ENCODE peak calls at places on chromosome 17, in ten cellular contexts. One of them, this sample, is unnamed.
A peak's percentile ranks its signal among the peaks of the same experiment; 100 is the strongest.

GRCh38 chr17:73991260-73991659 is 212.2 kb upstream of the RPL38 start:
- DNase-seq in AG09309: no peak
- DNase-seq in neural crest cell: no peak
- DNase-seq in SHP77: no peak
- DNase-seq in colonic mucosa: no peak
- DNase-seq in sigmoid colon: no peak
- DNase-seq in stimulated activated CD4-positive, alpha-beta T cell treated with anti-CD3 and anti-CD28 coated beads, Interleukin-2, amount 100 ng/mL, for 48 hours: no peak
- DNase-seq in AG09319: no peak
- DNase-seq in LoVo: no peak
- DNase-seq in lower lobe of right lung: peak; percentile 41
- DNase-seq in this sample: no peak

GRCh38 chr17:42918902-42919521 is 18.4 kb downstream of the G6PC1 start:
- DNase-seq in AG09309: no peak
- DNase-seq in neural crest cell: no peak
- DNase-seq in SHP77: peak; percentile 80
- DNase-seq in colonic mucosa: no peak
- DNase-seq in sigmoid colon: no peak
- DNase-seq in stimulated activated CD4-positive, alpha-beta T cell treated with anti-CD3 and anti-CD28 coated beads, Interleukin-2, amount 100 ng/mL, for 48 hours: no peak
- DNase-seq in AG09319: no peak
- DNase-seq in LoVo: peak; percentile 11
- DNase-seq in lower lobe of right lung: no peak
- DNase-seq in this sample: no peak

GRCh38 chr17:8606415-8606814 is 24.1 kb downstream of the MYH10 start:
- DNase-seq in AG09309: no peak
- DNase-seq in neural crest cell: no peak
- DNase-seq in SHP77: no peak
- DNase-seq in colonic mucosa: no peak
- DNase-seq in sigmoid colon: no peak
- DNase-seq in stimulated activated CD4-positive, alpha-beta T cell treated with anti-CD3 and anti-CD28 coated beads, Interleukin-2, amount 100 ng/mL, for 48 hours: no peak
- DNase-seq in AG09319: no peak
- DNase-seq in LoVo: no peak
- DNase-seq in lower lobe of right lung: no peak
- DNase-seq in this sample: peak; percentile 28

GRCh38 chr17:6555331-6556120 is 829 bp downstream of the PITPNM3 start:
- DNase-seq in AG09309: no peak
- DNase-seq in neural crest cell: no peak
- DNase-seq in SHP77: no peak
- DNase-seq in colonic mucosa: peak; percentile 73
- DNase-seq in sigmoid colon: no peak
- DNase-seq in stimulated activated CD4-positive, alpha-beta T cell treated with anti-CD3 and anti-CD28 coated beads, Interleukin-2, amount 100 ng/mL, for 48 hours: no peak
- DNase-seq in AG09319: no peak
- DNase-seq in LoVo: peak; percentile 27
- DNase-seq in lower lobe of right lung: peak; percentile 62
- DNase-seq in this sample: peak; percentile 48

GRCh38 chr17:32878211-32878610 is 1.3 kb upstream of the MYO1D start:
- DNase-seq in AG09309: peak; percentile 75
- DNase-seq in neural crest cell: no peak
- DNase-seq in SHP77: no peak
- DNase-seq in colonic mucosa: no peak
- DNase-seq in sigmoid colon: peak; percentile 72
- DNase-seq in stimulated activated CD4-positive, alpha-beta T cell treated with anti-CD3 and anti-CD28 coated beads, Interleukin-2, amount 100 ng/mL, for 48 hours: no peak
- DNase-seq in AG09319: peak; percentile 58
- DNase-seq in LoVo: no peak
- DNase-seq in lower lobe of right lung: peak; percentile 75
- DNase-seq in this sample: peak; percentile 91

GRCh38 chr17:45050680-45051059 is 762 bp downstream of the DCAKD start:
- DNase-seq in AG09309: no peak
- DNase-seq in neural crest cell: no peak
- DNase-seq in SHP77: peak; percentile 10
- DNase-seq in colonic mucosa: peak; percentile 53
- DNase-seq in sigmoid colon: no peak
- DNase-seq in stimulated activated CD4-positive, alpha-beta T cell treated with anti-CD3 and anti-CD28 coated beads, Interleukin-2, amount 100 ng/mL, for 48 hours: peak; percentile 31
- DNase-seq in AG09319: no peak
- DNase-seq in LoVo: peak; percentile 18
- DNase-seq in lower lobe of right lung: no peak
- DNase-seq in this sample: peak; percentile 30

GRCh38 chr17:44069974-44070454 is 521 bp upstream of the G6PC3 start:
- DNase-seq in AG09309: no peak
- DNase-seq in neural crest cell: no peak
- DNase-seq in SHP77: no peak
- DNase-seq in colonic mucosa: no peak
- DNase-seq in sigmoid colon: no peak
- DNase-seq in stimulated activated CD4-positive, alpha-beta T cell treated with anti-CD3 and anti-CD28 coated beads, Interleukin-2, amount 100 ng/mL, for 48 hours: no peak
- DNase-seq in AG09319: no peak
- DNase-seq in LoVo: peak; percentile 24
- DNase-seq in lower lobe of right lung: no peak
- DNase-seq in this sample: peak; percentile 43

GRCh38 chr17:1137465-1137894 is 42.3 kb downstream of the ABR start:
- DNase-seq in AG09309: no peak
- DNase-seq in neural crest cell: no peak
- DNase-seq in SHP77: peak; percentile 96
- DNase-seq in colonic mucosa: peak; percentile 80
- DNase-seq in sigmoid colon: no peak
- DNase-seq in stimulated activated CD4-positive, alpha-beta T cell treated with anti-CD3 and anti-CD28 coated beads, Interleukin-2, amount 100 ng/mL, for 48 hours: no peak
- DNase-seq in AG09319: no peak
- DNase-seq in LoVo: peak; percentile 96
- DNase-seq in lower lobe of right lung: no peak
- DNase-seq in this sample: no peak

GRCh38 chr17:951388-952132 is 28.0 kb downstream of the NXN start:
- DNase-seq in AG09309: no peak
- DNase-seq in neural crest cell: peak; percentile 42
- DNase-seq in SHP77: no peak
- DNase-seq in colonic mucosa: no peak
- DNase-seq in sigmoid colon: peak; percentile 85
- DNase-seq in stimulated activated CD4-positive, alpha-beta T cell treated with anti-CD3 and anti-CD28 coated beads, Interleukin-2, amount 100 ng/mL, for 48 hours: no peak
- DNase-seq in AG09319: peak; percentile 82
- DNase-seq in LoVo: peak; percentile 57
- DNase-seq in lower lobe of right lung: no peak
- DNase-seq in this sample: peak; percentile 86

GRCh38 chr17:15744885-15745284 is 12.8 kb downstream of the TBC1D26 start:
- DNase-seq in AG09309: no peak
- DNase-seq in neural crest cell: no peak
- DNase-seq in SHP77: peak; percentile 39
- DNase-seq in colonic mucosa: no peak
- DNase-seq in sigmoid colon: no peak
- DNase-seq in stimulated activated CD4-positive, alpha-beta T cell treated with anti-CD3 and anti-CD28 coated beads, Interleukin-2, amount 100 ng/mL, for 48 hours: no peak
- DNase-seq in AG09319: no peak
- DNase-seq in LoVo: no peak
- DNase-seq in lower lobe of right lung: peak; percentile 58
- DNase-seq in this sample: no peak

GRCh38 chr17:58006563-58006923 is 503 bp downstream of the SRSF1 start:
- DNase-seq in AG09309: no peak
- DNase-seq in neural crest cell: peak; percentile 57
- DNase-seq in SHP77: peak; percentile 66
- DNase-seq in colonic mucosa: peak; percentile 85
- DNase-seq in sigmoid colon: peak; percentile 89
- DNase-seq in stimulated activated CD4-positive, alpha-beta T cell treated with anti-CD3 and anti-CD28 coated beads, Interleukin-2, amount 100 ng/mL, for 48 hours: peak; percentile 64
- DNase-seq in AG09319: no peak
- DNase-seq in LoVo: peak; percentile 71
- DNase-seq in lower lobe of right lung: peak; percentile 86
- DNase-seq in this sample: peak; percentile 68

GRCh38 chr17:79901131-79901530 is 61.9 kb upstream of the CBX4 start:
- DNase-seq in AG09309: no peak
- DNase-seq in neural crest cell: no peak
- DNase-seq in SHP77: no peak
- DNase-seq in colonic mucosa: no peak
- DNase-seq in sigmoid colon: no peak
- DNase-seq in stimulated activated CD4-positive, alpha-beta T cell treated with anti-CD3 and anti-CD28 coated beads, Interleukin-2, amount 100 ng/mL, for 48 hours: no peak
- DNase-seq in AG09319: no peak
- DNase-seq in LoVo: no peak
- DNase-seq in lower lobe of right lung: no peak
- DNase-seq in this sample: no peak

GRCh38 chr17:31815212-31815611 is 43.8 kb downstream of the COPRS start:
- DNase-seq in AG09309: no peak
- DNase-seq in neural crest cell: no peak
- DNase-seq in SHP77: no peak
- DNase-seq in colonic mucosa: no peak
- DNase-seq in sigmoid colon: no peak
- DNase-seq in stimulated activated CD4-positive, alpha-beta T cell treated with anti-CD3 and anti-CD28 coated beads, Interleukin-2, amount 100 ng/mL, for 48 hours: no peak
- DNase-seq in AG09319: no peak
- DNase-seq in LoVo: no peak
- DNase-seq in lower lobe of right lung: no peak
- DNase-seq in this sample: no peak

GRCh38 chr17:45226620-45227019 is 4.9 kb downstream of the FMNL1 start:
- DNase-seq in AG09309: no peak
- DNase-seq in neural crest cell: no peak
- DNase-seq in SHP77: no peak
- DNase-seq in colonic mucosa: no peak
- DNase-seq in sigmoid colon: no peak
- DNase-seq in stimulated activated CD4-positive, alpha-beta T cell treated with anti-CD3 and anti-CD28 coated beads, Interleukin-2, amount 100 ng/mL, for 48 hours: no peak
- DNase-seq in AG09319: no peak
- DNase-seq in LoVo: no peak
- DNase-seq in lower lobe of right lung: no peak
- DNase-seq in this sample: no peak

GRCh38 chr17:83058478-83059167 is 20.8 kb upstream of the METRNL start:
- DNase-seq in AG09309: no peak
- DNase-seq in neural crest cell: no peak
- DNase-seq in SHP77: no peak
- DNase-seq in colonic mucosa: peak; percentile 14
- DNase-seq in sigmoid colon: peak; percentile 46
- DNase-seq in stimulated activated CD4-positive, alpha-beta T cell treated with anti-CD3 and anti-CD28 coated beads, Interleukin-2, amount 100 ng/mL, for 48 hours: no peak
- DNase-seq in AG09319: no peak
- DNase-seq in LoVo: no peak
- DNase-seq in lower lobe of right lung: peak; percentile 41
- DNase-seq in this sample: no peak

GRCh38 chr17:80760501-80760900 is 215.9 kb downstream of the RPTOR start:
- DNase-seq in AG09309: no peak
- DNase-seq in neural crest cell: no peak
- DNase-seq in SHP77: peak; percentile 99
- DNase-seq in colonic mucosa: peak; percentile 75
- DNase-seq in sigmoid colon: peak; percentile 50
- DNase-seq in stimulated activated CD4-positive, alpha-beta T cell treated with anti-CD3 and anti-CD28 coated beads, Interleukin-2, amount 100 ng/mL, for 48 hours: no peak
- DNase-seq in AG09319: no peak
- DNase-seq in LoVo: peak; percentile 28
- DNase-seq in lower lobe of right lung: peak; percentile 69
- DNase-seq in this sample: no peak

GRCh38 chr17:58344047-58344790 is 7.8 kb downstream of the SUPT4H1 start:
- DNase-seq in AG09309: no peak
- DNase-seq in neural crest cell: no peak
- DNase-seq in SHP77: no peak
- DNase-seq in colonic mucosa: no peak
- DNase-seq in sigmoid colon: no peak
- DNase-seq in stimulated activated CD4-positive, alpha-beta T cell treated with anti-CD3 and anti-CD28 coated beads, Interleukin-2, amount 100 ng/mL, for 48 hours: peak; percentile 78
- DNase-seq in AG09319: no peak
- DNase-seq in LoVo: no peak
- DNase-seq in lower lobe of right lung: no peak
- DNase-seq in this sample: no peak

GRCh38 chr17:8896087-8896486 is 28.6 kb upstream of the PIK3R6 start:
- DNase-seq in AG09309: no peak
- DNase-seq in neural crest cell: no peak
- DNase-seq in SHP77: no peak
- DNase-seq in colonic mucosa: no peak
- DNase-seq in sigmoid colon: no peak
- DNase-seq in stimulated activated CD4-positive, alpha-beta T cell treated with anti-CD3 and anti-CD28 coated beads, Interleukin-2, amount 100 ng/mL, for 48 hours: no peak
- DNase-seq in AG09319: no peak
- DNase-seq in LoVo: no peak
- DNase-seq in lower lobe of right lung: no peak
- DNase-seq in this sample: no peak

GRCh38 chr17:20086416-20087074 is 77.4 kb downstream of the SPECC1 start:
- DNase-seq in AG09309: no peak
- DNase-seq in neural crest cell: no peak
- DNase-seq in SHP77: no peak
- DNase-seq in colonic mucosa: no peak
- DNase-seq in sigmoid colon: no peak
- DNase-seq in stimulated activated CD4-positive, alpha-beta T cell treated with anti-CD3 and anti-CD28 coated beads, Interleukin-2, amount 100 ng/mL, for 48 hours: no peak
- DNase-seq in AG09319: no peak
- DNase-seq in LoVo: no peak
- DNase-seq in lower lobe of right lung: no peak
- DNase-seq in this sample: no peak

GRCh38 chr17:80457236-80457856 is 19.1 kb downstream of the NPTX1 start:
- DNase-seq in AG09309: no peak
- DNase-seq in neural crest cell: no peak
- DNase-seq in SHP77: no peak
- DNase-seq in colonic mucosa: no peak
- DNase-seq in sigmoid colon: no peak
- DNase-seq in stimulated activated CD4-positive, alpha-beta T cell treated with anti-CD3 and anti-CD28 coated beads, Interleukin-2, amount 100 ng/mL, for 48 hours: no peak
- DNase-seq in AG09319: no peak
- DNase-seq in LoVo: no peak
- DNase-seq in lower lobe of right lung: no peak
- DNase-seq in this sample: no peak

GRCh38 chr17:79707441-79707850 is 23.3 kb upstream of the ENPP7 start:
- DNase-seq in AG09309: no peak
- DNase-seq in neural crest cell: no peak
- DNase-seq in SHP77: no peak
- DNase-seq in colonic mucosa: no peak
- DNase-seq in sigmoid colon: no peak
- DNase-seq in stimulated activated CD4-positive, alpha-beta T cell treated with anti-CD3 and anti-CD28 coated beads, Interleukin-2, amount 100 ng/mL, for 48 hours: no peak
- DNase-seq in AG09319: no peak
- DNase-seq in LoVo: no peak
- DNase-seq in lower lobe of right lung: no peak
- DNase-seq in this sample: no peak

GRCh38 chr17:72846399-72846798 is 246.1 kb downstream of the SLC39A11 start:
- DNase-seq in AG09309: no peak
- DNase-seq in neural crest cell: no peak
- DNase-seq in SHP77: no peak
- DNase-seq in colonic mucosa: no peak
- DNase-seq in sigmoid colon: no peak
- DNase-seq in stimulated activated CD4-positive, alpha-beta T cell treated with anti-CD3 and anti-CD28 coated beads, Interleukin-2, amount 100 ng/mL, for 48 hours: no peak
- DNase-seq in AG09319: no peak
- DNase-seq in LoVo: no peak
- DNase-seq in lower lobe of right lung: no peak
- DNase-seq in this sample: no peak

GRCh38 chr17:46794318-46794717 is 24.2 kb downstream of the WNT3 start:
- DNase-seq in AG09309: no peak
- DNase-seq in neural crest cell: no peak
- DNase-seq in SHP77: no peak
- DNase-seq in colonic mucosa: no peak
- DNase-seq in sigmoid colon: no peak
- DNase-seq in stimulated activated CD4-positive, alpha-beta T cell treated with anti-CD3 and anti-CD28 coated beads, Interleukin-2, amount 100 ng/mL, for 48 hours: no peak
- DNase-seq in AG09319: no peak
- DNase-seq in LoVo: no peak
- DNase-seq in lower lobe of right lung: no peak
- DNase-seq in this sample: no peak

GRCh38 chr17:15157051-15157450 is 108.1 kb downstream of the PMP22 start:
- DNase-seq in AG09309: no peak
- DNase-seq in neural crest cell: no peak
- DNase-seq in SHP77: no peak
- DNase-seq in colonic mucosa: no peak
- DNase-seq in sigmoid colon: no peak
- DNase-seq in stimulated activated CD4-positive, alpha-beta T cell treated with anti-CD3 and anti-CD28 coated beads, Interleukin-2, amount 100 ng/mL, for 48 hours: no peak
- DNase-seq in AG09319: no peak
- DNase-seq in LoVo: no peak
- DNase-seq in lower lobe of right lung: no peak
- DNase-seq in this sample: peak; percentile 41

GRCh38 chr17:45241315-45242011 is 19.8 kb downstream of the FMNL1 start:
- DNase-seq in AG09309: no peak
- DNase-seq in neural crest cell: no peak
- DNase-seq in SHP77: no peak
- DNase-seq in colonic mucosa: peak; percentile 62
- DNase-seq in sigmoid colon: no peak
- DNase-seq in stimulated activated CD4-positive, alpha-beta T cell treated with anti-CD3 and anti-CD28 coated beads, Interleukin-2, amount 100 ng/mL, for 48 hours: no peak
- DNase-seq in AG09319: no peak
- DNase-seq in LoVo: no peak
- DNase-seq in lower lobe of right lung: peak; percentile 79
- DNase-seq in this sample: no peak

GRCh38 chr17:55286681-55287589 is 22.2 kb downstream of the HLF start:
- DNase-seq in AG09309: no peak
- DNase-seq in neural crest cell: no peak
- DNase-seq in SHP77: no peak
- DNase-seq in colonic mucosa: no peak
- DNase-seq in sigmoid colon: no peak
- DNase-seq in stimulated activated CD4-positive, alpha-beta T cell treated with anti-CD3 and anti-CD28 coated beads, Interleukin-2, amount 100 ng/mL, for 48 hours: no peak
- DNase-seq in AG09319: no peak
- DNase-seq in LoVo: peak; percentile 54
- DNase-seq in lower lobe of right lung: no peak
- DNase-seq in this sample: peak; percentile 47

GRCh38 chr17:42535400-42536047 is 517 bp upstream of the NAGLU start:
- DNase-seq in AG09309: no peak
- DNase-seq in neural crest cell: no peak
- DNase-seq in SHP77: peak; percentile 17
- DNase-seq in colonic mucosa: no peak
- DNase-seq in sigmoid colon: no peak
- DNase-seq in stimulated activated CD4-positive, alpha-beta T cell treated with anti-CD3 and anti-CD28 coated beads, Interleukin-2, amount 100 ng/mL, for 48 hours: no peak
- DNase-seq in AG09319: no peak
- DNase-seq in LoVo: no peak
- DNase-seq in lower lobe of right lung: no peak
- DNase-seq in this sample: no peak

GRCh38 chr17:62616993-62617893 is 10.2 kb upstream of the MRC2 start:
- DNase-seq in AG09309: no peak
- DNase-seq in neural crest cell: peak; percentile 30
- DNase-seq in SHP77: no peak
- DNase-seq in colonic mucosa: no peak
- DNase-seq in sigmoid colon: no peak
- DNase-seq in stimulated activated CD4-positive, alpha-beta T cell treated with anti-CD3 and anti-CD28 coated beads, Interleukin-2, amount 100 ng/mL, for 48 hours: no peak
- DNase-seq in AG09319: no peak
- DNase-seq in LoVo: no peak
- DNase-seq in lower lobe of right lung: no peak
- DNase-seq in this sample: no peak

This sample was measured in fibroblast of mammary gland.